ENCODE peak calls at places on chromosomes 16 and 17, in seven cellular contexts. Y, L, R, J, U, S and I are unnamed samples.

GRCh38 chr17:9817086-9817485 is 4.8 kb downstream of the GSG1L2 start:
- DNase-seq in J (no peak), R (no peak), S (no peak), Y (no peak), L (no peak), U (peak), I (peak)

GRCh38 chr17:16989230-16989952 is 17.5 kb upstream of the TNFRSF13B start:
- DNase-seq in S (no peak), Y (peak), U (no peak), J (no peak), L (no peak), R (peak), I (no peak)

GRCh38 chr16:73196670-73197069 is 148.7 kb upstream of the ZFHX3 start:
- DNase-seq in L (peak), S (peak), R (no peak), U (peak), Y (peak), J (peak), I (peak)

GRCh38 chr17:34725740-34726139 is 146.4 kb downstream of the TMEM132E start:
- DNase-seq in S (no peak), R (no peak), L (no peak), Y (no peak), U (no peak), J (no peak), I (no peak)

GRCh38 chr17:80028030-80028429 is 7.6 kb downstream of the TBC1D16 start:
- DNase-seq in U (no peak), L (no peak), R (no peak), J (peak), Y (no peak), S (no peak), I (no peak)

GRCh38 chr17:52986056-52986662 is 827.6 kb upstream of the CA10 start:
- DNase-seq in R (no peak), U (no peak), Y (no peak), L (no peak), S (no peak), J (no peak), I (no peak)

GRCh38 chr17:45322168-45322567 is 5.3 kb upstream of the MAP3K14 start:
- DNase-seq in S (no peak), R (no peak), Y (no peak), U (no peak), J (no peak), L (no peak), I (no peak)

GRCh38 chr17:62627904-62628603 is 584 bp downstream of the MRC2 start:
- DNase-seq in U (peak), Y (no peak), R (no peak), J (no peak), L (no peak), S (peak), I (no peak)

GRCh38 chr16:51181495-51181795 is 30.4 kb upstream of the SALL1 start:
- DNase-seq in L (no peak), Y (no peak), U (no peak), J (no peak), S (no peak), R (no peak), I (no peak)

GRCh38 chr16:85072947-85073346 is 39.3 kb downstream of the CIBAR2 start:
- DNase-seq in S (no peak), U (no peak), R (no peak), J (no peak), L (no peak), Y (no peak), I (no peak)

GRCh38 chr16:10667239-10667638 is 27.5 kb downstream of the TEKT5 start:
- DNase-seq in J (no peak), Y (no peak), R (no peak), L (no peak), S (no peak), U (no peak), I (no peak)

GRCh38 chr16:57630402-57630787 is 2.0 kb downstream of the ADGRG1 start:
- DNase-seq in R (no peak), L (no peak), S (no peak), J (no peak), U (no peak), Y (no peak), I (no peak)

GRCh38 chr17:31327534-31328526 is 6.4 kb upstream of the EVI2A start:
- DNase-seq in S (peak), U (no peak), L (no peak), R (no peak), J (no peak), Y (no peak), I (no peak)

GRCh38 chr16:67481561-67482259 is 753 bp upstream of the ATP6V0D1 start:
- DNase-seq in S (no peak), J (peak), R (peak), U (no peak), Y (no peak), L (no peak), I (peak)

GRCh38 chr16:3171855-3172593 is 16.0 kb upstream of the OR1F1 start:
- DNase-seq in S (peak), U (peak), R (no peak), L (no peak), J (no peak), Y (no peak), I (no peak)

GRCh38 chr17:8041249-8041928 is 2.5 kb downstream of the ALOX15B start:
- DNase-seq in S (peak), Y (peak), U (peak), L (no peak), J (peak), R (no peak), I (peak)

GRCh38 chr17:76872221-76872873 is 4.1 kb downstream of the MGAT5B start:
- DNase-seq in Y (no peak), L (no peak), R (no peak), S (peak), J (no peak), U (no peak), I (no peak)